ENCODE peak calls at places on chromosomes 13 and 19, in six cellular contexts. J is sigmoid colon, E is endothelial cell of umbilical vein, R is stomach, N is breast epithelium, F is HepG2. S is an unnamed sample.

GRCh38 chr19:17739121-17739875 is 12.0 kb upstream of the FCHO1 start:
- DNase-seq in J (no peak), E (no peak), R (no peak), F (no peak), N (no peak), S (peak)

GRCh38 chr19:20078696-20079095 is 896 bp downstream of the ZNF90 start:
- DNase-seq in R (no peak), N (no peak), E (no peak), J (peak), F (no peak), S (peak)

GRCh38 chr19:41025871-41026270 is 34.8 kb downstream of the CYP2B6 start:
- DNase-seq in J (no peak), E (no peak), R (no peak), F (no peak), N (no peak), S (no peak)

GRCh38 chr13:29707876-29708543 is 112.5 kb upstream of the SLC7A1 start:
- DNase-seq in J (no peak), F (peak), R (peak), N (no peak), E (peak), S (no peak)

GRCh38 chr19:18204394-18205179 is 745 bp upstream of the RAB3A start:
- DNase-seq in E (no peak), F (no peak), J (peak), N (no peak), R (peak), S (peak)

GRCh38 chr19:29831041-29831548 is 19.3 kb downstream of the CCNE1 start:
- DNase-seq in N (no peak), E (peak), R (no peak), F (no peak), J (no peak), S (no peak)

GRCh38 chr13:80742027-80742426 is 401.1 kb upstream of the SPRY2 start:
- DNase-seq in N (no peak), E (peak), R (no peak), J (no peak), F (no peak), S (no peak)

GRCh38 chr19:19580417-19580816 is 38.1 kb downstream of the PBX4 start:
- DNase-seq in F (no peak), E (no peak), N (no peak), R (peak), J (no peak), S (no peak)

GRCh38 chr13:73677041-73677589 is 457.1 kb downstream of the KLF12 start:
- DNase-seq in N (no peak), J (no peak), E (peak), R (no peak), F (no peak), S (no peak)

GRCh38 chr13:39336964-39337363 is 266.0 kb downstream of the LHFPL6 start:
- DNase-seq in R (no peak), E (no peak), J (no peak), N (no peak), F (no peak), S (no peak)

GRCh38 chr13:33183431-33184130 is 102.0 kb downstream of the STARD13 start:
- DNase-seq in N (no peak), R (no peak), E (no peak), F (no peak), J (no peak), S (no peak)

GRCh38 chr19:13460045-13460444 is 46.2 kb downstream of the CACNA1A start:
- DNase-seq in J (no peak), E (no peak), F (no peak), N (no peak), R (no peak), S (no peak)

GRCh38 chr13:67223024-67223423 is 7.1 kb downstream of the PCDH9 start:
- DNase-seq in F (no peak), N (no peak), E (peak), R (no peak), J (no peak), S (no peak)

GRCh38 chr13:47897411-47898050 is 103.5 kb downstream of the SUCLA2 start:
- DNase-seq in F (peak), R (no peak), J (no peak), N (peak), E (no peak), S (no peak)

GRCh38 chr13:75704194-75704941 is 68.2 kb downstream of the LMO7 start:
- DNase-seq in E (peak), N (no peak), J (no peak), R (no peak), F (no peak), S (no peak)

GRCh38 chr19:52741951-52742485 is 7.2 kb upstream of the ZNF611 start:
- DNase-seq in F (no peak), J (no peak), E (no peak), R (no peak), N (no peak), S (no peak)

GRCh38 chr13:25738342-25738771 is 313.5 kb downstream of the SHISA2 start:
- DNase-seq in E (peak), N (no peak), R (peak), J (no peak), F (no peak), S (no peak)

GRCh38 chr19:44303976-44304568 is 753 bp downstream of the ZNF235 start:
- DNase-seq in J (no peak), N (no peak), F (no peak), R (no peak), E (no peak), S (no peak)

GRCh38 chr13:105118577-105118976 is 1416.9 kb downstream of the EFNB2 start:
- DNase-seq in F (no peak), R (no peak), N (no peak), E (peak), J (no peak), S (no peak)

DNA sequence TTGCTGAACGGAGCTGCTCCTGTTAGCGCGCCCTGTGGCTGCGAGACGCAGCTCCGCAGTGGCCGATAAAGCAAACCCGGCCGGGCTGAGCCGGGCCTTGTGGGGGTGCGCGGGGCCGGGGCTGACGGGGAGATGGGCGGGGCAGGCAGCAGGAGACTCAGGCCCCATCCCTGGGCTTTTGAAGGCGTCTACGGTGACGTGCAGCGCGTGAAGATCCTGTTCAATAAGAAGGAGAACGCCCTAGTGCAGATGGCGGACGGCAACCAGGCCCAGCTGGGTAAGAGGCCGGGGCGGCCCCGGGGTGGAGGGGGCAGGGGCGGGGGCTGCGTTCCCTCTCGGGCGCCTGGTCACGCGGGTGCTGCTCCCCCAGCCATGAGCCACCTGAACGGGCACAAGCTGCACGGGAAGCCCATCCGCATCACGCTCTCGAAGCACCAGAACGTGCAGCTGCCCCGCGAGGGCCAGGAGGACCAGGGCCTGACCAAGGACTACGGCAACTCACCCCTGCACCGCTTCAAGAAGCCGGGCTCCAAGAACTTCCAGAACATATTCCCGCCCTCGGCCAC is 11.0 kb downstream of the PTBP1 start:
- DNase-seq in J (no peak), R (no peak), N (no peak), F (no peak), E (no peak), S (no peak)
- TF ChIP-seq POLR2AphosphoS5 in J (no peak), R (no peak), N (no peak), F (no peak), E (peak), S (peak)

GRCh38 chr19:10501971-10502523 is 1.1 kb downstream of the KEAP1 start:
- DNase-seq in E (peak), R (peak), J (peak), N (peak), F (peak), S (peak)
- TF ChIP-seq POLR2AphosphoS5 in E (no peak), R (no peak), J (peak), N (no peak), F (peak), S (no peak)

DNA sequence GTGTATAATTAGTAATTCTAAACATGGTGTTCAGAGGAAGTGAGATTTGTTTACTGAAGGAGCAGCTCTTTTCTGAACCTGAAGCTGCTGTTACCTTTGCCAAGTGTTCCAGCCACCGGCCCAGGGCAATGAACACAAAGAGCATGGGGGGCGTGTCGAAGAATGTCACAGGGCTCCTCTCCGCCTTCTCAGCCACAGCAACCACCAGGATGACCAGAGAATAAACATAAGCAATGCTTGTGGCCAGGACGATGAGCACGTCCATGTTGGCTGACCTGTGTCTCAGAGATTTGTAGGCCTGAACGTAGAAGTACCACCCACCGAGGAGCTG is 53.1 kb downstream of the ATP7B start:
- DNase-seq in J (no peak), F (no peak), E (no peak), N (peak), R (peak), S (no peak)
- TF ChIP-seq POLR2AphosphoS5 in J (no peak), F (no peak), E (no peak), N (no peak), R (peak), S (no peak)

GRCh38 chr13:83681547-83681946 is 200.7 kb downstream of the SLITRK1 start:
- DNase-seq in R (no peak), N (no peak), E (no peak), F (no peak), J (no peak), S (no peak)

GRCh38 chr13:83672611-83673010 is 209.7 kb downstream of the SLITRK1 start:
- DNase-seq in R (no peak), J (no peak), F (no peak), E (no peak), N (no peak), S (no peak)

DNA sequence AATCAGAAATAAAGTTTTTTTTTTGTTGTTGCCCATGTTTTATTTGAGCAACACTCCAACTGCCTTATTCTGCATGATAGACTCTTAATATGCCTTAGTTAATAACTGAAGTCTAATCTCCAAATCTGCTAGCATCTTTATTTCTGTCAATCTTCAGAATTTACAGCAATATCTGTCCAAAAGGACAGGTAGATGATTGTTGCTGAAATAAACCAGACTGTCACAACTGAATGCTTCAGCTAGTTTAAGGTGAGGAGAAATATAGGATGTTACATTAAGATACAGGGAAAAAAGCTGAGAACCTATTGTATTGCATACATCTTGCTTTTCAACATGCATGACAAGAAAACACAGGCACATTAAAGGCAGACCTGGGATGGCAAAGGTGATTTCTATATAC is 204.3 kb downstream of the SLITRK1 start:
- DNase-seq in E (no peak), F (no peak), R (no peak), N (no peak), J (no peak), S (no peak)
- TF ChIP-seq POLR2AphosphoS5 in E (no peak), F (no peak), R (no peak), N (no peak), J (no peak), S (no peak)

GRCh38 chr19:48543121-48543710 is 8.8 kb upstream of the SULT2B1 start:
- DNase-seq in R (peak), N (peak), E (peak), F (no peak), J (no peak), S (no peak)
- TF ChIP-seq POLR2AphosphoS5 in R (no peak), N (peak), E (peak), F (no peak), J (no peak), S (no peak)

GRCh38 chr13:93435651-93436050 is 209.0 kb downstream of the GPC6 start:
- DNase-seq in J (no peak), E (no peak), F (no peak), N (no peak), R (no peak), S (no peak)

GRCh38 chr13:93425411-93425810 is 198.8 kb downstream of the GPC6 start:
- DNase-seq in F (no peak), N (no peak), J (no peak), E (no peak), R (no peak), S (no peak)

DNA sequence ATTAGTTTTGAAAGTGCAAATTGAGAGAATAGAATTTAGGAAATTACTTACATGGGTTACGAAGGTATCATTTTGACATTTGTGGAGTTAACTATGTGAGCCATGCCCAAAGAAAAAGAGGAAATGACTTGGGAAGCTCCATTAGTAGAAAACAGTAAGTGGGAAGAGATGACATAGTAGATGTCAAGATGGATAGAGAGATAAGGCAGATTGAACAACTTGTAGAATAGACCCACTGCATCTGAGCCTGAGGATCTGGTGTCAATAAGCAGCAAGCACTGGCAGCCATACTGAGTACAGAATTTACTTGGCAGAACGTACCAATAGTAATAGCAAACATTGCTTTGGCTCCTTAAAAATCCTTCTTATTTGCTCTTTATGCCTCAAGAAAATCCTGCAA is 203.7 kb downstream of the GPC6 start:
- DNase-seq in E (no peak), F (no peak), R (no peak), N (no peak), J (no peak), S (no peak)
- TF ChIP-seq POLR2AphosphoS5 in E (no peak), F (no peak), R (no peak), N (no peak), J (no peak), S (no peak)